ENCODE peak calls at places on chromosomes 11 and 22, in ten cellular contexts. K is colonic mucosa, Y is PC-3, Z is stomach, B is endodermal cell, H is tibial artery, D is prostate gland, T is PC-9, F is pancreas, E is tibial nerve. S is an unnamed sample.

GRCh38 chr11:2383823-2384722 is 7.0 kb downstream of the CD81 start:
- DNase-seq in K (peak; percentile 63), Y (no peak), Z (no peak), B (no peak), H (no peak), D (no peak), T (no peak), F (no peak), E (no peak), S (peak; percentile 40)

GRCh38 chr11:110455718-110456117 is 26.0 kb downstream of the FDX1 start:
- DNase-seq in K (no peak), Y (no peak), Z (no peak), B (no peak), H (no peak), D (no peak), T (no peak), F (no peak), E (no peak), S (no peak)

GRCh38 chr11:96391698-96392307 is 2.0 kb downstream of the JRKL start:
- DNase-seq in K (no peak), Y (peak; percentile 62), Z (no peak), B (no peak), H (no peak), D (no peak), T (no peak), F (no peak), E (no peak), S (no peak)

GRCh38 chr11:27532652-27533325 is 26.2 kb upstream of the LIN7C start:
- DNase-seq in K (no peak), Y (no peak), Z (no peak), B (no peak), H (no peak), D (no peak), T (no peak), F (no peak), E (no peak), S (no peak)

GRCh38 chr11:62879554-62879953 is 1.1 kb upstream of the SLC3A2 start:
- DNase-seq in K (no peak), Y (no peak), Z (peak; percentile 36), B (no peak), H (peak; percentile 70), D (peak; percentile 72), T (no peak), F (no peak), E (peak; percentile 64), S (no peak)

GRCh38 chr11:27719575-27719925 is 19.3 kb upstream of the BDNF start:
- DNase-seq in K (no peak), Y (no peak), Z (no peak), B (no peak), H (no peak), D (no peak), T (no peak), F (no peak), E (no peak), S (no peak)

GRCh38 chr11:29773656-29774264 is 243.1 kb downstream of the KCNA4 start:
- DNase-seq in K (no peak), Y (no peak), Z (no peak), B (no peak), H (no peak), D (no peak), T (no peak), F (no peak), E (no peak), S (no peak)

GRCh38 chr11:127493330-127493729 is 492.8 kb upstream of the KIRREL3 start:
- DNase-seq in K (no peak), Y (peak; percentile 33), Z (no peak), B (peak; percentile 52), H (no peak), D (no peak), T (no peak), F (no peak), E (no peak), S (no peak)

GRCh38 chr11:35390737-35391682 is 28.3 kb downstream of the SLC1A2 start:
- DNase-seq in K (peak; percentile 59), Y (peak; percentile 92), Z (peak; percentile 59), B (no peak), H (no peak), D (peak; percentile 75), T (peak; percentile 43), F (peak; percentile 80), E (no peak), S (peak; percentile 47)

GRCh38 chr11:118001494-118001971 is 15.3 kb downstream of the IL10RA start:
- DNase-seq in K (no peak), Y (no peak), Z (no peak), B (no peak), H (no peak), D (no peak), T (no peak), F (no peak), E (no peak), S (peak; percentile 22)

GRCh38 chr22:38139901-38140300 is 29.4 kb upstream of the BAIAP2L2 start:
- DNase-seq in K (no peak), Y (no peak), Z (no peak), B (no peak), H (no peak), D (no peak), T (no peak), F (no peak), E (no peak), S (no peak)

GRCh38 chr22:38137876-38138687 is 27.6 kb upstream of the BAIAP2L2 start:
- DNase-seq in K (no peak), Y (no peak), Z (no peak), B (no peak), H (no peak), D (no peak), T (no peak), F (no peak), E (no peak), S (no peak)

GRCh38 chr22:38141574-38141973 is 31.1 kb upstream of the BAIAP2L2 start:
- DNase-seq in K (no peak), Y (no peak), Z (no peak), B (no peak), H (no peak), D (no peak), T (no peak), F (no peak), E (no peak), S (no peak)

GRCh38 chr22:38136607-38137006 is 26.1 kb upstream of the BAIAP2L2 start:
- DNase-seq in K (no peak), Y (no peak), Z (no peak), B (no peak), H (no peak), D (no peak), T (no peak), F (no peak), E (no peak), S (no peak)

DNA sequence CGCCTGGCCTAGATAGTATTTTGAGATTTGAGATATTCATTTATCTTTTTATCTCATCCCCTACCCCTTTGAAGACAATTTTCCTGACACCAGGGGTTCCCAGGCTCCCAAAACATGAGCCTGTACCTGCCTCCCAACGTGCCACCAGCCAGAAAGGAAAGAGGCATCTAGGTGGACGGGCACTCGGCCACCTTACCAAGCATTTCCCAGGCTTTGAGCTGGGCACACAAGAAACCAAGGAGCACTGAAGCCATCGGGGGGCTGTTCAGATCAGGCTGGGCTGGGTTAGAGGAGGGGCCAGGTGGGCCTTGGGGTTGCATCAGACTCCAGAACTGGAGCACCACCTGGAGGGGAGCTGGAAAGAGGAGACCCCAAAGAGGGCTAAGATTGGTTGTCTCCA is 28.5 kb upstream of the BAIAP2L2 start:
- DNase-seq in K (no peak), Y (no peak), Z (no peak), B (no peak), H (no peak), D (no peak), T (no peak), F (no peak), E (no peak), S (no peak)
- H3K4me1 ChIP-seq in K (no peaks in the 10 kb centered on the region), Y (peaks cover 25% of the 10 kb centered on the region), Z (no peaks in the 10 kb centered on the region), B (no peaks in the 10 kb centered on the region), H (no peaks in the 10 kb centered on the region), D (no peaks in the 10 kb centered on the region), T (peaks cover 39% of the 10 kb centered on the region), F (no peaks in the 10 kb centered on the region), E (no peaks in the 10 kb centered on the region), S (no peaks in the 10 kb centered on the region)

GRCh38 chr22:41479671-41480396 is 10.9 kb downstream of the ACO2 start:
- DNase-seq in K (no peak), Y (no peak), Z (no peak), B (peak; percentile 70), H (peak; percentile 28), D (no peak), T (no peak), F (no peak), E (no peak), S (no peak)
- H3K4me3 ChIP-seq in K (no peak overlapping the region), Y (no peak overlapping the region), Z (no peak overlapping the region), B (no peak overlapping the region), H (no peak overlapping the region), D (no peak overlapping the region), T (no peak overlapping the region), F (no peak overlapping the region), E (no peak overlapping the region), S (no peak overlapping the region)

DNA sequence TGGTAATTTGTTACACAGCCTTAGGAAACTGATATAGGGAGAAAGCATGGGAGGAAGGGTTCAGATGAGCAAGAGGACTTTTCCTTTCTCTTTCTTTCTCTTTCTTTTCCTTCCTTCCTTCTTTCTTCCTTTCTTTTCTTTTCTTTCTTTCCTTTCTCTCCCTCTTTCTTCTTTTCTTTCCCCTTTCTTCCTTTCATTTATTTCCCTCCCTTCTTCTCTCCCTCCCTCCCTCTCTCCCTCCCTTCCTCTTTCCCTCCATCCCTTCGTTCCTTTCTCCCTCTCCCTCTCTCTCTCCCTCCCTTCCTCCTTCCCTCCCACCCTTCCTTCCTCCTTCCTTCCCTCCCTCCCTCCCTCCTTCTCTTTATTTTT is 107.8 kb upstream of the LMO1 start:
- DNase-seq in K (no peak), Y (no peak), Z (no peak), B (no peak), H (no peak), D (no peak), T (no peak), F (no peak), E (no peak), S (no peak)
- H3K27me3 ChIP-seq in K (no peaks in the 10 kb centered on the region), Y (peaks cover 48% of the 10 kb centered on the region), Z (no peaks in the 10 kb centered on the region), B (no peaks in the 10 kb centered on the region), H (no peaks in the 10 kb centered on the region), D (no peaks in the 10 kb centered on the region), T (no peaks in the 10 kb centered on the region), F (no peaks in the 10 kb centered on the region), E (no peaks in the 10 kb centered on the region), S (no peaks in the 10 kb centered on the region)

GRCh38 chr22:44196241-44196640 is 15.5 kb downstream of the PARVG start:
- DNase-seq in K (no peak), Y (no peak), Z (no peak), B (no peak), H (no peak), D (no peak), T (no peak), F (no peak), E (no peak), S (no peak)

GRCh38 chr22:44192811-44193536 is 12.2 kb downstream of the PARVG start:
- DNase-seq in K (no peak), Y (no peak), Z (no peak), B (no peak), H (no peak), D (no peak), T (no peak), F (no peak), E (no peak), S (no peak)

GRCh38 chr22:44195189-44195871 is 14.6 kb downstream of the PARVG start:
- DNase-seq in K (no peak), Y (no peak), Z (no peak), B (no peak), H (no peak), D (no peak), T (no peak), F (no peak), E (no peak), S (no peak)

GRCh38 chr22:44193537-44193896 is 12.8 kb downstream of the PARVG start:
- DNase-seq in K (no peak), Y (peak; percentile 62), Z (no peak), B (no peak), H (no peak), D (no peak), T (peak; percentile 59), F (no peak), E (no peak), S (no peak)

GRCh38 chr22:44194569-44194968 is 13.8 kb downstream of the PARVG start:
- DNase-seq in K (no peak), Y (no peak), Z (no peak), B (no peak), H (no peak), D (no peak), T (no peak), F (no peak), E (no peak), S (no peak)
- H3K4me1 ChIP-seq in K (no peaks in the 10 kb centered on the region), Y (peaks cover 8% of the 10 kb centered on the region), Z (no peaks in the 10 kb centered on the region), B (peaks cover 7% of the 10 kb centered on the region), H (no peaks in the 10 kb centered on the region), D (no peaks in the 10 kb centered on the region), T (peaks cover 26% of the 10 kb centered on the region), F (no peaks in the 10 kb centered on the region), E (no peaks in the 10 kb centered on the region), S (no peaks in the 10 kb centered on the region)

S was measured in small intestine.